ENCODE peak calls at places on chromosome 21, in five cellular contexts. W is cardiac muscle cell, E is left lung, G is thyroid gland, J is upper lobe of left lung. I is an unnamed sample.
A peak's percentile ranks its signal among the peaks of the same experiment; 100 is the strongest.

GRCh38 chr21:32712043-32712442 is 15.8 kb downstream of the SYNJ1 start:
- DNase-seq in J (no peak), W (no peak), E (no peak), G (no peak), I (no peak)

GRCh38 chr21:27647401-27647800 is 680.5 kb upstream of the ADAMTS5 start:
- DNase-seq in G (no peak), E (no peak), W (peak; percentile 14), J (no peak), I (no peak)

GRCh38 chr21:21101911-21102310 is 103.7 kb downstream of the NCAM2 start:
- DNase-seq in J (peak; percentile 24), W (peak; percentile 73), G (no peak), E (no peak), I (no peak)

GRCh38 chr21:38196033-38196432 is 60.8 kb upstream of the KCNJ15 start:
- DNase-seq in J (no peak), E (no peak), W (no peak), G (no peak), I (no peak)

GRCh38 chr21:40615503-40616376 is 231.2 kb downstream of the DSCAM start:
- DNase-seq in J (no peak), W (no peak), E (no peak), G (no peak), I (no peak)

GRCh38 chr21:38645282-38645681 is 147.0 kb upstream of the ERG start:
- DNase-seq in J (no peak), E (no peak), W (peak; percentile 48), G (no peak), I (no peak)

GRCh38 chr21:25298512-25299491 is 308.5 kb downstream of the MRPL39 start:
- DNase-seq in W (no peak), G (no peak), E (no peak), J (peak; percentile 46), I (no peak)

GRCh38 chr21:33267250-33267649 is 1.1 kb downstream of the IL10RB start:
- DNase-seq in W (no peak), E (no peak), G (no peak), J (no peak), I (no peak)

GRCh38 chr21:34956416-34957316 is 92.4 kb downstream of the RUNX1 start:
- DNase-seq in J (no peak), W (no peak), G (no peak), E (no peak), I (no peak)

GRCh38 chr21:35046880-35047229 is 2.2 kb downstream of the RUNX1 start:
- DNase-seq in J (peak; percentile 55), E (peak; percentile 64), G (no peak), W (no peak), I (no peak)

GRCh38 chr21:33924766-33925100 is 9.1 kb upstream of the ATP5PO start:
- DNase-seq in J (no peak), G (no peak), E (no peak), W (no peak), I (no peak)

GRCh38 chr21:34074283-34075098 is 1.1 kb downstream of the MRPS6 start:
- DNase-seq in W (peak; percentile 9), J (no peak), G (peak; percentile 42), E (no peak), I (no peak)

GRCh38 chr21:35017256-35017655 is 31.8 kb downstream of the RUNX1 start:
- DNase-seq in G (no peak), J (no peak), W (no peak), E (no peak), I (no peak)

GRCh38 chr21:44467859-44468195 is 12.5 kb downstream of the LRRC3 start:
- DNase-seq in G (no peak), W (no peak), E (no peak), J (no peak), I (no peak)

GRCh38 chr21:25801217-25802015 is 66.6 kb downstream of the GABPA start:
- DNase-seq in E (peak; percentile 85), J (peak; percentile 84), G (peak; percentile 91), W (peak; percentile 93), I (peak; percentile 79)

GRCh38 chr21:17045214-17045835 is 467.5 kb upstream of the CXADR start:
- DNase-seq in E (no peak), W (peak; percentile 49), G (no peak), J (no peak), I (no peak)

GRCh38 chr21:29208666-29209059 is 78.2 kb downstream of the MAP3K7CL start:
- DNase-seq in J (no peak), W (peak; percentile 79), G (no peak), E (no peak), I (no peak)
- H3K4me3 ChIP-seq in J (no peak overlapping the region), W (no peak overlapping the region), G (no peak overlapping the region), E (no peak overlapping the region), I (no peak overlapping the region)

GRCh38 chr21:42143111-42143510 is 72.0 kb downstream of the UMODL1 start:
- DNase-seq in J (no peak), W (no peak), E (peak; percentile 37), G (no peak), I (no peak)
- H3K27ac ChIP-seq in J (no peak overlapping the region), W (no peak overlapping the region), E (no peak overlapping the region), G (no peak overlapping the region), I (no peak overlapping the region)

DNA sequence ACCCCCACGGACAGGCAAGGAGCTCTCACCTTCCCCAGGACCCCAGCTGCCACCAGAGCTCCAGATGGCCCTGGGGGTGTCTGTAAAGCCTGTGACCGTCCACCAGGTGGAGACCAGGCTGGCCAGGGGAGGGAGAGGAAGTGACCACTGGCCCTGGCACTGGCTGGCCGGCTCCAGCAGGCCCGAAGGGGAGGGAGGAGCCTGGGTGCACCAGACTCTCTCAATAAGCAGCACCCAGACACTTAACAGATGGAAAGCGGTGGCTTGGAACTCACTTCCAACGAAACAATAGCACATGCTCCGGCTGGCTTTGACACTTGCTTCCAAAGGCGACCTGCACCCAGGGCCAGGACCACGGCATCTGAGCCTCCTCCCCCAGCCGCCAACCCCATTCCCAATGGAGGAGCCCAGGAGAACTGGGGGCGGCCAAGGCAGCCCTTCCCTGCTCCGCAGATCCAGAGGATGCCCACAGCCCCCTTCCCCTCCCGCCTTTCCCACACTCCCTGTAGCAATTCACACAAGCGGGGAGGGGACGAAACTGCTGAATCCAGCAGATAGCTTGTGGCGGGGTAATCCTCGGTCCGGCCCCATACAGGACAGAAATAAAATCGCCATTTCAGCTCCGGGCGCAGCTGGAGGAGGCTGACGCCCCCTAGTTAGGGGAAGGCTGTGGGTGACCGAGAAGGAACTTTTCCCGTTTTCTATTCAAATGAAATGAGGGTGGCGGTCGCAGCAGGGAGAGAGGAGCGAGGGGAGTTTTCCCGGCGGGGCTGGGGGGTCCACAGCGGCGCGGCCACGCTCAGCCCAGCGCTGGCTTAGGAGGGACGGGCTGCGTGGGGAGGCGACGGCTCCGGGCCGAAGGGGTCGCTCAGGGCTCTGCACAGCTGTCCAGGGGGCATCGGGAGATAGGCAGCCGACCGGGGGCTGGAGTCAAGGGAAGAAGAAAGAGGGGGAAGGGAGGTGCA is 612 bp upstream of the PDE9A start:
- DNase-seq in J (peak; percentile 91), W (peak; percentile 45), E (peak; percentile 82), G (peak; percentile 93), I (no peak)
- TF ChIP-seq CTCF in J (peak; percentile 76), W (peak; percentile 37), E (peak; percentile 49), G (peak; percentile 33), I (peak; percentile 14)

GRCh38 chr21:45725844-45726200 is 82.3 kb downstream of the PCBP3 start:
- DNase-seq in W (no peak), J (no peak), G (no peak), E (no peak), I (no peak)

GRCh38 chr21:45724994-45725843 is 81.7 kb downstream of the PCBP3 start:
- DNase-seq in W (no peak), G (no peak), E (no peak), J (no peak), I (no peak)

GRCh38 chr21:45727390-45727789 is 83.9 kb downstream of the PCBP3 start:
- DNase-seq in J (no peak), E (no peak), W (no peak), G (no peak), I (no peak)

GRCh38 chr21:45724345-45724961 is 80.9 kb downstream of the PCBP3 start:
- DNase-seq in E (no peak), J (no peak), G (peak; percentile 36), W (no peak), I (no peak)

GRCh38 chr21:45726438-45726837 is 82.9 kb downstream of the PCBP3 start:
- DNase-seq in J (no peak), E (no peak), G (no peak), W (no peak), I (no peak)
- H3K4me3 ChIP-seq in J (no peak overlapping the region), E (no peak overlapping the region), G (no peak overlapping the region), W (no peak overlapping the region), I (no peak overlapping the region)

I was measured in coronary artery.